ENCODE peak calls at places on chromosomes 2 and 18, in four cellular contexts. One of them, this sample, is unnamed.

GRCh38 chr2:161273038-161273760 is 35.0 kb upstream of the PSMD14 start:
- DNase-seq in psoas muscle: no peak
- DNase-seq in cardiac fibroblast: peak
- DNase-seq in CD8-positive, alpha-beta T cell: no peak
- DNase-seq in this sample: no peak

GRCh38 chr2:9258501-9258900 is 51.9 kb downstream of the ASAP2 start:
- DNase-seq in psoas muscle: no peak
- DNase-seq in cardiac fibroblast: peak
- DNase-seq in CD8-positive, alpha-beta T cell: no peak
- DNase-seq in this sample: no peak

GRCh38 chr2:241555711-241556110 is 2.8 kb upstream of the BOK start:
- DNase-seq in psoas muscle: no peak
- DNase-seq in cardiac fibroblast: no peak
- DNase-seq in CD8-positive, alpha-beta T cell: no peak
- DNase-seq in this sample: no peak

GRCh38 chr2:2600466-2600865 is 269.4 kb upstream of the MYT1L start:
- DNase-seq in psoas muscle: no peak
- DNase-seq in cardiac fibroblast: no peak
- DNase-seq in CD8-positive, alpha-beta T cell: no peak
- DNase-seq in this sample: no peak

GRCh38 chr18:69845588-69846506 is 101.8 kb downstream of the CD226 start:
- DNase-seq in psoas muscle: no peak
- DNase-seq in cardiac fibroblast: no peak
- DNase-seq in CD8-positive, alpha-beta T cell: no peak
- DNase-seq in this sample: no peak

GRCh38 chr18:3871687-3872086 is 421.7 kb downstream of the TGIF1 start:
- DNase-seq in psoas muscle: no peak
- DNase-seq in cardiac fibroblast: no peak
- DNase-seq in CD8-positive, alpha-beta T cell: no peak
- DNase-seq in this sample: no peak

GRCh38 chr18:58723810-58724602 is 52.7 kb downstream of the MALT1 start:
- DNase-seq in psoas muscle: no peak
- DNase-seq in cardiac fibroblast: peak
- DNase-seq in CD8-positive, alpha-beta T cell: no peak
- DNase-seq in this sample: no peak

GRCh38 chr2:125364181-125364806 is 1291.7 kb upstream of the GYPC start:
- DNase-seq in psoas muscle: no peak
- DNase-seq in cardiac fibroblast: no peak
- DNase-seq in CD8-positive, alpha-beta T cell: no peak
- DNase-seq in this sample: no peak

GRCh38 chr2:58182527-58182926 is 58.6 kb downstream of the FANCL start:
- DNase-seq in psoas muscle: no peak
- DNase-seq in cardiac fibroblast: peak
- DNase-seq in CD8-positive, alpha-beta T cell: no peak
- DNase-seq in this sample: no peak

GRCh38 chr2:92072461-92073035 is 2798.7 kb upstream of the TEKT4 start:
- DNase-seq in psoas muscle: peak
- DNase-seq in cardiac fibroblast: no peak
- DNase-seq in CD8-positive, alpha-beta T cell: no peak
- DNase-seq in this sample: no peak

GRCh38 chr18:9537638-9538037 is 62.3 kb downstream of the RALBP1 start:
- DNase-seq in psoas muscle: no peak
- DNase-seq in cardiac fibroblast: no peak
- DNase-seq in CD8-positive, alpha-beta T cell: no peak
- DNase-seq in this sample: no peak

GRCh38 chr18:50424877-50425690 is 50.2 kb downstream of the SKA1 start:
- DNase-seq in psoas muscle: no peak
- DNase-seq in cardiac fibroblast: peak
- DNase-seq in CD8-positive, alpha-beta T cell: no peak
- DNase-seq in this sample: peak

GRCh38 chr2:37125404-37125803 is 31.4 kb downstream of the EIF2AK2 start:
- DNase-seq in psoas muscle: no peak
- DNase-seq in cardiac fibroblast: no peak
- DNase-seq in CD8-positive, alpha-beta T cell: no peak
- DNase-seq in this sample: no peak

GRCh38 chr18:32095156-32095555 is 3.5 kb downstream of the RNF138 start:
- DNase-seq in psoas muscle: no peak
- DNase-seq in cardiac fibroblast: no peak
- DNase-seq in CD8-positive, alpha-beta T cell: no peak
- DNase-seq in this sample: no peak

GRCh38 chr18:24633121-24633520 is 172.7 kb downstream of the HRH4 start:
- DNase-seq in psoas muscle: no peak
- DNase-seq in cardiac fibroblast: no peak
- DNase-seq in CD8-positive, alpha-beta T cell: no peak
- DNase-seq in this sample: no peak

GRCh38 chr2:27773959-27774358 is 2.4 kb downstream of the MRPL33 start:
- DNase-seq in psoas muscle: no peak
- DNase-seq in cardiac fibroblast: no peak
- DNase-seq in CD8-positive, alpha-beta T cell: no peak
- DNase-seq in this sample: no peak

GRCh38 chr2:42239811-42240210 is 70.7 kb downstream of the EML4 start:
- DNase-seq in psoas muscle: no peak
- DNase-seq in cardiac fibroblast: no peak
- DNase-seq in CD8-positive, alpha-beta T cell: no peak
- DNase-seq in this sample: no peak

GRCh38 chr2:238498188-238498587 is 71.5 kb downstream of the ASB1 start:
- DNase-seq in psoas muscle: peak
- DNase-seq in cardiac fibroblast: no peak
- DNase-seq in CD8-positive, alpha-beta T cell: no peak
- DNase-seq in this sample: no peak

GRCh38 chr2:18824317-18824716 is 234.9 kb upstream of the NT5C1B start:
- DNase-seq in psoas muscle: no peak
- DNase-seq in cardiac fibroblast: no peak
- DNase-seq in CD8-positive, alpha-beta T cell: no peak
- DNase-seq in this sample: no peak

GRCh38 chr2:164706522-164706921 is 85.2 kb upstream of the GRB14 start:
- DNase-seq in psoas muscle: no peak
- DNase-seq in cardiac fibroblast: peak
- DNase-seq in CD8-positive, alpha-beta T cell: no peak
- DNase-seq in this sample: no peak

GRCh38 chr18:7696846-7697245 is 129.7 kb downstream of the PTPRM start:
- DNase-seq in psoas muscle: no peak
- DNase-seq in cardiac fibroblast: no peak
- DNase-seq in CD8-positive, alpha-beta T cell: no peak
- DNase-seq in this sample: no peak

GRCh38 chr2:47089083-47089464 is 66.0 kb downstream of the STPG4 start:
- DNase-seq in psoas muscle: no peak
- DNase-seq in cardiac fibroblast: peak
- DNase-seq in CD8-positive, alpha-beta T cell: no peak
- DNase-seq in this sample: no peak

GRCh38 chr2:139293992-139294548 is 513.9 kb upstream of the NXPH2 start:
- DNase-seq in psoas muscle: no peak
- DNase-seq in cardiac fibroblast: no peak
- DNase-seq in CD8-positive, alpha-beta T cell: no peak
- DNase-seq in this sample: no peak

GRCh38 chr2:140797718-140798117 is 1333.1 kb downstream of the LRP1B start:
- DNase-seq in psoas muscle: no peak
- DNase-seq in cardiac fibroblast: no peak
- DNase-seq in CD8-positive, alpha-beta T cell: no peak
- DNase-seq in this sample: no peak

GRCh38 chr2:101559576-101559975 is 84.7 kb upstream of the RFX8 start:
- DNase-seq in psoas muscle: no peak
- DNase-seq in cardiac fibroblast: peak
- DNase-seq in CD8-positive, alpha-beta T cell: no peak
- DNase-seq in this sample: no peak

This sample was measured in mucosa of gallbladder.